ENCODE peak calls at places on chromosomes 16 and 17, in six cellular contexts. O is left cardiac atrium, E is nucleus accumbens, S is iris pigment epithelial cell, Z is substantia nigra, I is SHP77. D is an unnamed sample.
A peak's percentile ranks its signal among the peaks of the same experiment; 100 is the strongest.

GRCh38 chr17:5133311-5133710 is 17.5 kb downstream of the USP6 start:
- DNase-seq in O (no peak), E (no peak), S (no peak), Z (no peak), I (no peak), D (no peak)

GRCh38 chr17:82021728-82022309 is 859 bp downstream of the CENPX start:
- DNase-seq in O (no peak), E (no peak), S (no peak), Z (no peak), I (peak; percentile 14), D (no peak)

GRCh38 chr17:9162275-9162985 is 141.1 kb downstream of the NTN1 start:
- DNase-seq in O (no peak), E (no peak), S (no peak), Z (no peak), I (no peak), D (no peak)

GRCh38 chr17:46071796-46072195 is 72.7 kb downstream of the STH start:
- DNase-seq in O (no peak), E (no peak), S (no peak), Z (no peak), I (no peak), D (no peak)

GRCh38 chr16:46862555-46863447 is 21.4 kb upstream of the GPT2 start:
- DNase-seq in O (no peak), E (no peak), S (peak; percentile 36), Z (no peak), I (no peak), D (no peak)

GRCh38 chr17:78993241-78993956 is 13.7 kb upstream of the LGALS3BP start:
- DNase-seq in O (peak; percentile 76), E (no peak), S (peak; percentile 38), Z (no peak), I (peak; percentile 51), D (peak; percentile 54)

GRCh38 chr16:64654137-64654652 is 467.7 kb downstream of the CDH11 start:
- DNase-seq in O (no peak), E (no peak), S (peak; percentile 10), Z (no peak), I (no peak), D (peak; percentile 34)

GRCh38 chr17:56593073-56593740 is at the start of gene NOG:
- DNase-seq in O (peak; percentile 55), E (peak; percentile 65), S (peak; percentile 63), Z (no peak), I (no peak), D (peak; percentile 20)

GRCh38 chr16:23729503-23730424 is 16.7 kb upstream of the ERN2 start:
- DNase-seq in O (no peak), E (no peak), S (peak; percentile 81), Z (no peak), I (no peak), D (peak; percentile 47)

GRCh38 chr16:3212567-3212966 is 22.4 kb downstream of the ZNF200 start:
- DNase-seq in O (no peak), E (no peak), S (no peak), Z (no peak), I (no peak), D (no peak)

GRCh38 chr16:14354561-14355351 is 275.3 kb downstream of the PARN start:
- DNase-seq in O (no peak), E (no peak), S (peak; percentile 44), Z (no peak), I (no peak), D (peak; percentile 66)

GRCh38 chr16:56513972-56514371 is 5.9 kb downstream of the BBS2 start:
- DNase-seq in O (no peak), E (peak; percentile 32), S (peak; percentile 80), Z (no peak), I (peak; percentile 2), D (peak; percentile 71)

GRCh38 chr17:28950017-28950751 is 1.1 kb downstream of the PHF12 start:
- DNase-seq in O (peak; percentile 56), E (peak; percentile 46), S (peak; percentile 45), Z (no peak), I (peak; percentile 15), D (peak; percentile 54)

GRCh38 chr16:67750466-67750865 is 31.4 kb upstream of the GFOD2 start:
- DNase-seq in O (no peak), E (no peak), S (no peak), Z (no peak), I (no peak), D (no peak)

GRCh38 chr17:8140413-8141029 is 11.7 kb downstream of the PER1 start:
- DNase-seq in O (no peak), E (no peak), S (no peak), Z (no peak), I (no peak), D (no peak)

GRCh38 chr16:30075503-30076275 is at the start of gene PPP4C:
- DNase-seq in O (peak; percentile 94), E (peak; percentile 69), S (peak; percentile 89), Z (peak; percentile 46), I (peak; percentile 95), D (peak; percentile 92)

GRCh38 chr17:42797067-42798007 is 1.2 kb downstream of the COA3 start:
- DNase-seq in O (no peak), E (no peak), S (no peak), Z (no peak), I (no peak), D (no peak)

GRCh38 chr16:26795184-26795583 is 271.5 kb upstream of the C16orf82 start:
- DNase-seq in O (no peak), E (no peak), S (no peak), Z (no peak), I (peak; percentile 61), D (no peak)

GRCh38 chr16:79767597-79768280 is 167.2 kb upstream of the MAF start:
- DNase-seq in O (no peak), E (no peak), S (peak; percentile 24), Z (no peak), I (no peak), D (peak; percentile 57)

GRCh38 chr17:9432121-9432866 is 143.3 kb downstream of the STX8 start:
- DNase-seq in O (no peak), E (no peak), S (peak; percentile 70), Z (no peak), I (no peak), D (peak; percentile 81)

GRCh38 chr17:6914711-6915110 is 81.1 kb upstream of the ALOX12 start:
- DNase-seq in O (no peak), E (no peak), S (peak; percentile 31), Z (no peak), I (peak; percentile 70), D (no peak)

GRCh38 chr17:50953831-50954601 is 87.9 kb upstream of the TOB1 start:
- DNase-seq in O (no peak), E (no peak), S (peak; percentile 77), Z (no peak), I (peak; percentile 94), D (peak; percentile 89)

GRCh38 chr17:9880582-9880999 is 24.5 kb downstream of the RCVRN start:
- DNase-seq in O (no peak), E (no peak), S (peak; percentile 40), Z (no peak), I (no peak), D (peak; percentile 68)

GRCh38 chr17:29347831-29348281 is 42.3 kb upstream of the TAOK1 start:
- DNase-seq in O (no peak), E (no peak), S (peak; percentile 53), Z (no peak), I (no peak), D (peak; percentile 88)

GRCh38 chr17:56908061-56908542 is 5.7 kb downstream of the TRIM25 start:
- DNase-seq in O (peak; percentile 64), E (no peak), S (peak; percentile 19), Z (no peak), I (no peak), D (no peak)